ENCODE peak calls at places on chromosomes 11 and 22, in six cellular contexts. N is gastrocnemius medialis, T is aorta, L is pancreas, X is hepatocyte, Z is lower lobe of right lung. H is an unnamed sample.

GRCh38 chr11:109960831-109961230 is 132.4 kb upstream of the ZC3H12C start:
- DNase-seq in Z (no peak), X (peak; percentile 22), L (peak; percentile 74), T (no peak), N (peak; percentile 37), H (no peak)

GRCh38 chr11:34194576-34195335 is 89.3 kb downstream of the NAT10 start:
- DNase-seq in X (no peak), Z (no peak), T (no peak), N (no peak), L (no peak), H (no peak)

GRCh38 chr22:47213571-47214230 is 451.3 kb downstream of the TBC1D22A start:
- DNase-seq in L (no peak), X (no peak), N (no peak), T (no peak), Z (no peak), H (peak; percentile 41)

GRCh38 chr22:42162728-42163489 is 32.3 kb upstream of the CYP2D6 start:
- DNase-seq in T (peak; percentile 32), L (no peak), N (no peak), X (no peak), Z (no peak), H (no peak)

GRCh38 chr11:3073029-3073435 is 15.8 kb upstream of the CARS1 start:
- DNase-seq in L (no peak), Z (no peak), X (no peak), T (no peak), N (no peak), H (no peak)

GRCh38 chr11:120304526-120304925 is 20.6 kb upstream of the TLCD5 start:
- DNase-seq in N (no peak), Z (no peak), X (peak; percentile 47), L (no peak), T (no peak), H (peak; percentile 74)

GRCh38 chr22:28930357-28931007 is 47.1 kb downstream of the ZNRF3 start:
- DNase-seq in T (peak; percentile 8), L (no peak), N (no peak), Z (no peak), X (no peak), H (peak; percentile 52)

GRCh38 chr11:112016088-112016764 is 9.0 kb upstream of the DLAT start:
- DNase-seq in X (no peak), T (no peak), Z (no peak), N (no peak), L (no peak), H (peak; percentile 9)

GRCh38 chr11:18319914-18320313 is 2.0 kb downstream of the HPS5 start:
- DNase-seq in Z (no peak), N (no peak), X (no peak), L (no peak), T (no peak), H (no peak)

GRCh38 chr11:18624161-18624560 is 10.0 kb downstream of the SPTY2D1 start:
- DNase-seq in N (no peak), X (no peak), Z (no peak), L (no peak), T (no peak), H (no peak)

GRCh38 chr11:119779195-119780071 is 50.4 kb upstream of the NECTIN1 start:
- DNase-seq in L (no peak), T (peak; percentile 55), N (no peak), Z (peak; percentile 20), X (no peak), H (no peak)

GRCh38 chr22:39727541-39727940 is 157.0 kb downstream of the CACNA1I start:
- DNase-seq in T (peak; percentile 23), N (no peak), L (no peak), Z (no peak), X (peak; percentile 63), H (peak; percentile 25)

GRCh38 chr22:25950101-25950500 is 208.1 kb downstream of the MYO18B start:
- DNase-seq in L (no peak), T (no peak), X (no peak), Z (no peak), N (no peak), H (no peak)

GRCh38 chr11:111796696-111797095 is 30.5 kb upstream of the PPP2R1B start:
- DNase-seq in Z (no peak), N (no peak), T (no peak), L (no peak), X (no peak), H (no peak)

GRCh38 chr11:88406871-88407270 is 69.3 kb upstream of the CTSC start:
- DNase-seq in Z (no peak), N (no peak), T (no peak), X (no peak), L (no peak), H (no peak)

GRCh38 chr11:48095779-48096470 is 115.6 kb downstream of the PTPRJ start:
- DNase-seq in L (no peak), T (no peak), Z (no peak), X (no peak), N (no peak), H (no peak)

GRCh38 chr11:116993599-116993998 is 104.6 kb downstream of the SIK3 start:
- DNase-seq in T (no peak), Z (no peak), X (peak; percentile 11), L (no peak), N (no peak), H (no peak)

GRCh38 chr22:39349506-39349966 is 255 bp upstream of the SYNGR1 start:
- DNase-seq in L (no peak), N (no peak), Z (peak; percentile 48), T (peak; percentile 70), X (peak; percentile 81), H (no peak)

GRCh38 chr11:10117709-10118341 is 176.2 kb downstream of the SBF2 start:
- DNase-seq in L (no peak), T (no peak), Z (no peak), X (no peak), N (no peak), H (no peak)

GRCh38 chr11:121514401-121514981 is 61.7 kb upstream of the SORL1-AS1 start:
- DNase-seq in L (no peak), N (no peak), X (no peak), T (no peak), Z (no peak), H (no peak)

GRCh38 chr11:94243571-94244229 is 60.7 kb upstream of the IZUMO1R start:
- DNase-seq in L (no peak), X (no peak), Z (no peak), T (no peak), N (no peak), H (no peak)

GRCh38 chr11:61028135-61028729 is 56.8 kb downstream of the CD6 start:
- DNase-seq in Z (no peak), N (no peak), T (peak; percentile 47), L (no peak), X (no peak), H (no peak)

GRCh38 chr22:48745842-48746788 is 1081.6 kb downstream of the BRD1 start:
- DNase-seq in T (peak; percentile 66), L (no peak), Z (no peak), X (no peak), N (no peak), H (no peak)

GRCh38 chr22:33923660-33924246 is 3.5 kb upstream of the LARGE1 start:
- DNase-seq in N (peak; percentile 23), L (peak; percentile 67), T (no peak), X (peak; percentile 91), Z (no peak), H (peak; percentile 79)

GRCh38 chr11:110908401-110909106 is 196.3 kb upstream of the ARHGAP20 start:
- DNase-seq in T (no peak), N (no peak), Z (no peak), L (no peak), X (peak; percentile 53), H (no peak)

GRCh38 chr11:74702383-74703007 is 28.7 kb downstream of the CHRDL2 start:
- DNase-seq in L (peak; percentile 54), X (peak; percentile 78), T (no peak), Z (peak; percentile 65), N (peak; percentile 35), H (peak; percentile 67)

GRCh38 chr11:12139144-12139881 is 28.9 kb downstream of the MICAL2 start:
- DNase-seq in L (no peak), Z (no peak), T (peak; percentile 85), X (no peak), N (no peak), H (no peak)
- H3K4me1 ChIP-seq in L (no peaks in the 10 kb centered on the region), Z (peaks cover 84% of the 10 kb centered on the region), T (peaks cover 25% of the 10 kb centered on the region), X (peaks cover 47% of the 10 kb centered on the region), N (no peaks in the 10 kb centered on the region), H (peaks cover 10% of the 10 kb centered on the region)

GRCh38 chr22:24503137-24503850 is 8.2 kb downstream of the UPB1 start:
- DNase-seq in Z (peak; percentile 64), N (no peak), X (peak; percentile 50), L (peak; percentile 48), T (no peak), H (no peak)
- H3K4me1 ChIP-seq in Z (peaks cover 41% of the 10 kb centered on the region), N (peaks cover 10% of the 10 kb centered on the region), X (peaks cover 44% of the 10 kb centered on the region), L (no peaks in the 10 kb centered on the region), T (no peaks in the 10 kb centered on the region), H (peaks cover 4% of the 10 kb centered on the region)

GRCh38 chr22:17981497-17981896 is 42.9 kb downstream of the MICAL3 start:
- DNase-seq in Z (no peak), N (no peak), L (no peak), T (no peak), X (no peak), H (peak; percentile 15)

GRCh38 chr22:17980638-17981051 is 43.7 kb downstream of the MICAL3 start:
- DNase-seq in Z (peak; percentile 56), N (no peak), X (peak; percentile 73), T (no peak), L (no peak), H (peak; percentile 89)

GRCh38 chr22:17982572-17983141 is 41.7 kb downstream of the MICAL3 start:
- DNase-seq in L (no peak), N (no peak), X (peak; percentile 39), T (no peak), Z (no peak), H (peak; percentile 55)

GRCh38 chr22:17978027-17978426 is 46.3 kb downstream of the MICAL3 start:
- DNase-seq in T (no peak), L (no peak), Z (no peak), X (no peak), N (no peak), H (no peak)

GRCh38 chr22:17980013-17980510 is 44.3 kb downstream of the MICAL3 start:
- DNase-seq in T (no peak), L (no peak), Z (no peak), N (no peak), X (no peak), H (no peak)
- H3K4me1 ChIP-seq in T (no peaks in the 10 kb centered on the region), L (no peaks in the 10 kb centered on the region), Z (peaks cover 18% of the 10 kb centered on the region), N (peaks cover 32% of the 10 kb centered on the region), X (peaks cover 14% of the 10 kb centered on the region), H (peaks cover 6% of the 10 kb centered on the region)

DNA sequence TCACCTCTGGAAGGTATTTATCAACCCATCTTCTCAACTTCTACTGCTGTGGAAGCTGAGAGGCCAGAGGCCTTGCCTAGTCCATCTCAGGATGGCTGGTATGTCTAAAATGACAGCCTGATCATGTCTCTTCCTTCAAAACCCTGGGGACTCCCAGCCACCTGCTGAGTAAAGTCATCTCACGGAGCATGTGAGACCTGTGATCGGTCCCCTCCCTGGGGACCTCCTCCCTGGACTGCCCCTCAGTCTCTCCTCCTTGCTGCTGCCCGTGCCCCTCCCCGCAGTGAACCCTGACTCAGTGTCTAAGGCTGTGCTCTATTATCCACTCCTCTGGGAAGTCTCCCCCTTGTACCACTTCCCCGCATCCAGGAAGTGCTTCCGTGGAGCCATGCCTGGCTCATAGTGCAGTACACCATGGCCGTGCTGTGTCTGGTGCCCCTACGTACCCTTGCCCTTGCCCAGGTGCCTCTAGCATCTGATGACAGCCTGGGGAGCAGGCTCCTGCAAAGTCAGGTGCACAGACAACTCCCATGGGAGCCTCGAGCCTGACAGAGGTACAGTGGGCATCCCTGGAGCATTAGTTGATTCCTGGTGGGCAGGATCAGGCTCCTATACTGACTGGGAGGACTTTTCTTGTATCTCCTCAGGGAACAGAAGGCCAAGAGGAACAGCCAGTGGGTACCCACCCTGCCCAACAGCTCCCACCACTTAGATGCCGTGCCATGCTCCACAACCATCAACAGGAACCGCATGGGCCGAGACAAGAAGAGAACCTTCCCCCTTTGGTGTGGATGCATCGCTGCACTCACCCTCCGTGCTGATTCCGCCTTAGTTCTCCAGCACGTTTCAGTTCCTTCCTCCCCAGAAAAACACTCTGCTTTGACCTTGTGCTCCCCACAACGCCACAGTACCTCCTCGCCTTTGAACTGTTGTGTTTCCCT is 13.8 kb downstream of the SMARCB1 start:
- DNase-seq in Z (peak; percentile 30), X (no peak), L (no peak), N (no peak), T (no peak), H (no peak)
- H3K4me1 ChIP-seq in Z (no peaks in the 10 kb centered on the region), X (peaks cover 4% of the 10 kb centered on the region), L (no peaks in the 10 kb centered on the region), N (no peaks in the 10 kb centered on the region), T (no peaks in the 10 kb centered on the region), H (no peaks in the 10 kb centered on the region)

H was measured in small intestine.